ENCODE peak calls at places on chromosomes 11 and 22, in four cellular contexts. B is GM23248, F is kidney epithelial cell, I is choroid plexus epithelial cell. C is an unnamed sample.

GRCh38 chr11:19698493-19699292 is 13.9 kb upstream of the NAV2 start:
- DNase-seq in F (no peak), I (peak), B (peak), C (no peak)

GRCh38 chr22:42719656-42720262 is 911 bp downstream of the A4GALT start:
- DNase-seq in I (no peak), B (no peak), F (no peak), C (no peak)

GRCh38 chr22:21865041-21865440 is 2.4 kb downstream of the MAPK1 start:
- DNase-seq in F (no peak), B (peak), I (peak), C (no peak)

GRCh38 chr22:24137595-24137994 is 43.7 kb upstream of the SUSD2 start:
- DNase-seq in F (no peak), B (peak), I (peak), C (no peak)

GRCh38 chr11:45141631-45142030 is 4.8 kb upstream of the PRDM11 start:
- DNase-seq in F (no peak), I (no peak), B (no peak), C (no peak)

GRCh38 chr11:108601150-108601549 is 7.6 kb upstream of the EXPH5 start:
- DNase-seq in I (peak), F (no peak), B (peak), C (no peak)

GRCh38 chr22:46414704-46415103 is 79.2 kb downstream of the TRMU start:
- DNase-seq in F (no peak), I (no peak), B (no peak), C (no peak)

GRCh38 chr22:17171313-17172171 is 12.5 kb upstream of the HDHD5 start:
- DNase-seq in I (peak), F (peak), B (peak), C (peak)

GRCh38 chr22:46942816-46943783 is 180.7 kb downstream of the TBC1D22A start:
- DNase-seq in B (no peak), F (no peak), I (no peak), C (no peak)

GRCh38 chr11:35112056-35112845 is 26.7 kb upstream of the CD44 start:
- DNase-seq in F (no peak), I (peak), B (peak), C (no peak)

GRCh38 chr11:63574856-63575602 is 11.8 kb upstream of the PLAAT2 start:
- DNase-seq in B (peak), F (no peak), I (peak), C (no peak)

GRCh38 chr11:67262731-67263675 is 3.3 kb upstream of the GRK2 start:
- DNase-seq in B (peak), F (no peak), I (peak), C (peak)

GRCh38 chr11:43547411-43547718 is 133.2 kb upstream of the HSD17B12 start:
- DNase-seq in F (no peak), B (peak), I (no peak), C (no peak)

GRCh38 chr11:86553322-86553721 is 119.1 kb downstream of the ME3 start:
- DNase-seq in B (no peak), F (no peak), I (no peak), C (no peak)

GRCh38 chr11:112270551-112271180 is 10.0 kb upstream of the PLET1 start:
- DNase-seq in I (no peak), F (no peak), B (no peak), C (no peak)

GRCh38 chr11:62401781-62402180 is 17.1 kb upstream of the SCGB1A1 start:
- DNase-seq in B (peak), F (no peak), I (no peak), C (no peak)

GRCh38 chr11:93489841-93490240 is 53.4 kb downstream of the SMCO4 start:
- DNase-seq in B (no peak), I (no peak), F (no peak), C (no peak)

GRCh38 chr11:125171974-125172373 is 7.4 kb downstream of the PKNOX2 start:
- DNase-seq in I (no peak), F (no peak), B (no peak), C (no peak)

GRCh38 chr11:1631066-1631568 is 1.5 kb downstream of the KRTAP5-5 start:
- DNase-seq in F (no peak), I (no peak), B (no peak), C (no peak)

GRCh38 chr11:88353386-88353785 is 15.8 kb upstream of the CTSC start:
- DNase-seq in I (no peak), B (no peak), F (no peak), C (no peak)

GRCh38 chr22:39277135-39277607 is 32.4 kb upstream of the PDGFB start:
- DNase-seq in B (peak), F (no peak), I (peak), C (no peak)

GRCh38 chr11:19625438-19625837 is 87.2 kb upstream of the NAV2 start:
- DNase-seq in F (no peak), I (no peak), B (peak), C (no peak)

GRCh38 chr11:19519912-19520641 is 192.6 kb upstream of the NAV2 start:
- DNase-seq in I (peak), B (no peak), F (no peak), C (no peak)

GRCh38 chr11:128690746-128691091 is 3.2 kb upstream of the FLI1 start:
- DNase-seq in I (no peak), B (peak), F (no peak), C (no peak)

GRCh38 chr22:32618461-32619140 is 144.0 kb downstream of the FBXO7 start:
- DNase-seq in B (no peak), I (no peak), F (no peak), C (no peak)

GRCh38 chr11:61966673-61967176 is 709 bp downstream of the FTH1 start:
- DNase-seq in I (peak), F (no peak), B (peak), C (no peak)

GRCh38 chr11:112485280-112485679 is 224.6 kb upstream of the PLET1 start:
- DNase-seq in F (no peak), I (no peak), B (no peak), C (peak)

GRCh38 chr11:95432714-95433503 is 201.9 kb upstream of the SESN3 start:
- DNase-seq in I (no peak), B (peak), F (no peak), C (no peak)

GRCh38 chr11:35099278-35100018 is 39.5 kb upstream of the CD44 start:
- DNase-seq in B (peak), F (no peak), I (peak), C (no peak)

GRCh38 chr11:69486056-69486772 is 4.8 kb downstream of the LINC01488 start:
- DNase-seq in I (no peak), F (no peak), B (no peak), C (no peak)

GRCh38 chr11:61923166-61924015 is 6.0 kb upstream of the RAB3IL1 start:
- DNase-seq in I (peak), B (peak), F (no peak), C (no peak)

GRCh38 chr11:22785251-22785650 is 44.4 kb downstream of the SVIP start:
- DNase-seq in F (no peak), I (peak), B (peak), C (no peak)

GRCh38 chr11:75283391-75283931 is 42.9 kb downstream of the TPBGL start:
- DNase-seq in I (no peak), F (no peak), B (no peak), C (no peak)

GRCh38 chr11:43576834-43577521 is 103.6 kb upstream of the HSD17B12 start:
- DNase-seq in F (no peak), I (peak), B (peak), C (peak)

GRCh38 chr11:119251114-119251513 is 45.0 kb downstream of the CBL start:
- DNase-seq in I (no peak), B (no peak), F (no peak), C (no peak)

GRCh38 chr11:8060801-8061554 is 20.0 kb upstream of the TUB start:
- DNase-seq in I (peak), B (peak), F (no peak), C (no peak)

GRCh38 chr11:8065031-8065430 is 16.0 kb upstream of the TUB start:
- DNase-seq in I (no peak), F (no peak), B (no peak), C (no peak)

GRCh38 chr11:8061555-8062428 is 19.2 kb upstream of the TUB start:
- DNase-seq in F (no peak), B (no peak), I (no peak), C (no peak)

GRCh38 chr11:8063319-8063718 is 17.7 kb upstream of the TUB start:
- DNase-seq in F (no peak), I (peak), B (peak), C (no peak)

GRCh38 chr11:8062781-8063257 is 18.2 kb upstream of the TUB start:
- DNase-seq in B (peak), F (no peak), I (no peak), C (no peak)
- H3K4me3 ChIP-seq in B (no peak), F (no peak), I (no peak), C (no peak)

DNA sequence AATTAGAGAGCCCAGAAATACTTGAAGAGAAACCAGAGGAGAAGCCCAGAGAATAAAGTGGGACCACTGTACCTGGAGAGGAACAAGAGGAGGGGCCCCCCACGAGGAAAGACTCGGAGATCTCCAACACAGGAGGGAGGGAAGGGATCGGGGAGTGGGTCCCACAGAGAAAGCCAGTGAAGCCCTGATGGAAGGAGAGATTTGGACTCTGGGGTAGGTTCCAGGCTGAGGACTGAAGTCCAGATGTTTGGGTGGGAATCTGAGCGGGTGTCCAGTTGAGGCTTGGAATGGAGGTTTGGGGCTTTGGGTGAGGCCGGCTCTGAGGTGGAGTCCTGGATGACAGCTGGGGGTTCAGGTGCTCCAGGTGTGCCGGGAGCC is 32.7 kb downstream of the PDE2A start:
- DNase-seq in F (no peak), B (no peak), I (no peak), C (no peak)
- H3K4me3 ChIP-seq in F (no peak), B (no peak), I (no peak), C (no peak)

GRCh38 chr11:73215191-73216134 is 2.6 kb upstream of the P2RY2 start:
- DNase-seq in B (no peak), F (no peak), I (no peak), C (no peak)

GRCh38 chr11:73210916-73211667 is 7.0 kb upstream of the P2RY2 start:
- DNase-seq in F (no peak), I (no peak), B (no peak), C (no peak)

GRCh38 chr11:73216466-73216865 is 1.6 kb upstream of the P2RY2 start:
- DNase-seq in B (no peak), I (no peak), F (no peak), C (no peak)

GRCh38 chr11:73209892-73210291 is 8.2 kb upstream of the P2RY2 start:
- DNase-seq in I (no peak), F (no peak), B (no peak), C (no peak)

DNA sequence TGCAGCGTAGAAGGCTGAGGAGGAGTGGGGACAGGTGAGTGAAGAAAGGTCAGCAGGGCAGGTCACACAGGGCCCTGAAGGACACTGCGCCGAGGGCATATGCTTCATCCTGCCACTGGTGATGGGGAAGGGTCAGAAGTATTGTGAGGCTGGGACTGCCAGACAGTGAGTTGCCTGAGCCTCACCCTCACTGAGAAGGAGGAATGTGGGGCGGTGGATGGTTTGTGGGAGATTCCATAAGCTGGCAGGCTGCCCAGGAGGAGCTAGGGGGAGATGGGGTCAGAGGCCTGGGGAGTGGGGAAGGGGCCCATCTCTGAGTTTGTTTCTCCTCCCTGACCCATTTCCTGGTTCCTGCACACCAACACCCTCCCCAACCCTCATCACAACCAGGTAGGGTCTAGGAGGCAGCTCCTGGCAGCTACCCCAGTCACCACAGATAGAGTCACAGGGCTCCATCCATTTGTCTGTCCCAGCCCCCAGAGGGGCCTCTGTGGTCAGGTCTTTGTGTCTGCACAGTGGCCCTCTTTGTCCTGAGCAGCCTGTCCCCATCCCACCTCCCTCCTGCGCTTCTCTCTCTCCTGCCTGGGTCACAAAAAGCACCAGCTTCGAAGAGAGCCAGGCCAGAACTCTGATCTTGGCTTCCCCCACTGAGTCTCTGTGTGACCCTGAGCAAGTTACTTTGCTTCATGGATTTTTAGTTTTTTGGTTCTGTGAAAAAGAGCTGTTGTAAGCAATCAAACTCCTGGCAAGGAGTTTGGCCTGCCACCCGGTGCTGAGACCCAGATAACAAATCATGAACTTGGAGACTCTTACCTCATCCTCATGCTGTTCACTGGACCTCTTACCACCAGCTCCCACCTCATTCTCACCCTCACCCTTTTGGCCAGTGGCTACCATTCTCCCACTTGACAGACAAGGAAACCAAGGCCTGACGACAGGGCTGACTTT is 4.6 kb upstream of the P2RY2 start:
- DNase-seq in I (no peak), F (no peak), B (no peak), C (no peak)
- H3K4me3 ChIP-seq in I (no peak), F (no peak), B (no peak), C (no peak)

DNA sequence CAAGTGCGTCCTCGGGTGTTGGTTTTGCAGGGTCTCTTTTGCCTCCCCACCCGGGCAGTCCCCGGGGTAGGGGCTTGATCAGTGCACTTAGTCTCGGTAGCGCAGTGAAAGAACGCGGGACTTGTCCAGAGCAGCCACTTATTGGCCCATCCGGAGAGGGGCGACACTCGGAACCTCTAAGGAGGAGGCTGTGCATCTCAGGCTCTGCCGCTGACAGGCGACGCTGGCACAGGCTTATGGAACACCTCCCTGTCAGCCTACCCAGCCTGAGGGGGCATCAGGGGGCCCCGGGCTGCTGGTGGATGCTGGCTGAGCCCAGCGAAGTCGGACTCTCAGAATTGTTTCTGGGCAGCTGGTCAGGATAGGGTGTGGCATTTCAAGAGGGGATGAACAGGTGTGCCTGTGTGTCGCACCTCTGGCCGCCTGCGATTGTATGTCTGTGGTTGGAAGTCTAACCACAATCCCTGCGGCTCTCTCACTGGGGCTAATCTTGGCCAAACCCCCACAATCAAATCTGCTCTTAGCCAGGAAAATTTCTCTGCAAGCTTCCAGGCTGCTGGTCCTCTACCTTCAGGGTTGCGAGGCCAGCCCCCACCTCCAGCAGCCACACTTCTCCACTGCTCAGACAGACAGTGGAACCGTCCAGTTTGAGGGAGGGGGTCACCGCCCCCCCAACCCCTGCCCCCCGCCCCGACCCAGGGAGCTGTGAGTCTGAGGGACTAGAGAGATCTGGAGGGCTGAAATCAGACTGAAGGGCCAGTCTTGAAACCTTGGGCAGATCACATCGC is 814 bp downstream of the ATG16L2 start:
- DNase-seq in B (peak), F (no peak), I (peak), C (peak)
- H3K4me3 ChIP-seq in B (peak), F (peak), I (peak), C (peak)

GRCh38 chr11:79087238-79087956 is 353.4 kb downstream of the TENM4 start:
- DNase-seq in B (peak), I (peak), F (peak), C (no peak)

GRCh38 chr11:79092791-79093313 is 348.0 kb downstream of the TENM4 start:
- DNase-seq in B (peak), F (peak), I (peak), C (no peak)

GRCh38 chr11:79088967-79089366 is 351.9 kb downstream of the TENM4 start:
- DNase-seq in F (no peak), B (no peak), I (no peak), C (no peak)

GRCh38 chr11:79087957-79088318 is 352.9 kb downstream of the TENM4 start:
- DNase-seq in B (no peak), F (no peak), I (peak), C (no peak)

DNA sequence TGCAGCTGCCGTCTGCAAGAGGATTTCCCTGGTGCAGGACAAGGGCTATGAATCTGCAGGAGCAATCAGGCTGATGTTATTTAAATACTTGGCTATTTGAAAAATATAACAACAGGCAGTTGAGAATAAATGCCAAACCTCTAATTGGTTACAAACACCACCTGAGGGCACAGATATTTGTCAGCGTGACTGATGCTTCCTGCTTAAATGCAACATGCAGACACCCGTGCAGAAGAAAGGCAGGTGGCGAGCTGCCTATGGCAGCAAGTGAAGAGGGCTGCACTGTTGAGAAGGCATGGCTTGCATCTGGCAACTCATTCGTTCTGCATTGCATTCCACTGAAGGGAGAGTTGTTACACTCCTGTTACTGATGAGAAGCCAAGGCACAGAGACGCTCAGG is 350.6 kb downstream of the TENM4 start:
- DNase-seq in F (no peak), B (no peak), I (no peak), C (no peak)
- H3K4me3 ChIP-seq in F (no peak), B (no peak), I (no peak), C (no peak)

GRCh38 chr11:12286606-12287005 is 90.8 kb upstream of the PARVA start:
- DNase-seq in I (no peak), F (no peak), B (no peak), C (no peak)
- H3K4me3 ChIP-seq in I (no peak), F (no peak), B (peak), C (no peak)

DNA sequence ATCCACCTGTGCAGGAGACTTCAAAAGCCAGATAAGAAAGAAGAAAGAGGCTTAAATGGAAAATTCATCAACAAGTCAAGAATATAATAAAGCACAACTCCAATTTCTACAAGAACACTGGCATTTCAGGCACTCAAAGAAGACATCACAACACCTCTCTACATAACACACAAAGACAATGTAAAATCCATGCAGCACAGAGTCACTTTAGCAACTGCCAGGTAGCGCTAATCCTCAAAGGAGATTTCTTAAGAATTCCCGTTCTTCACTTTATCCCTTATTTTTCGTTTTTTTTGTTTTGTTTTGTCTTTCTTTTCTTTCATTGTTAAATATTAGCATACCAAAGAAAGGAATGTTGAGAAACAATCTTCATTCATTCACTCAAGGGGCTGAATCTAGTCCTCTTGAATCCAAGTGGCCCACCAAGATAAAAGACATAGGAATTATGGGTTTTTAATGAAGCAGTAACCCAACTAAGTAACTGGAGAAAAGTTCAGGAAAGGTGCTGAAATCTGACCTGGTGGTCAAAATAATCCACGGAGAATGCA is 95.0 kb downstream of the CADM1 start:
- DNase-seq in F (no peak), B (no peak), I (no peak), C (no peak)
- H3K4me3 ChIP-seq in F (no peak), B (no peak), I (no peak), C (no peak)

GRCh38 chr11:114291381-114291780 is 4.8 kb upstream of the NNMT start:
- DNase-seq in F (no peak), I (peak), B (peak), C (no peak)
- H3K4me3 ChIP-seq in F (no peak), I (peak), B (peak), C (no peak)